ENCODE peak calls at places on chromosomes 11 and 22, in eight cellular contexts. B, Q, G, T, R, Y, E and L are unnamed samples. For H3K4me1, the result is how much of the 10 kb centered on the place peaks cover.

GRCh38 chr11:47514825-47515647 is 37.9 kb downstream of the CELF1 start:
- DNase-seq in B (no peak), Q (no peak), G (peak), T (no peak), R (no peak), Y (peak), E (no peak), L (no peak)

GRCh38 chr11:20112291-20113146 is 47.8 kb downstream of the DBX1 start:
- DNase-seq in B (peak), Q (peak), G (peak), T (peak), R (peak), Y (peak), E (peak), L (no peak)

GRCh38 chr11:118610220-118610772 is 2.9 kb downstream of the PHLDB1 start:
- DNase-seq in B (no peak), Q (no peak), G (no peak), T (no peak), R (peak), Y (peak), E (peak), L (peak)

GRCh38 chr11:9821008-9821752 is 157.3 kb downstream of the SWAP70 start:
- DNase-seq in B (no peak), Q (no peak), G (no peak), T (no peak), R (no peak), Y (no peak), E (no peak), L (no peak)

GRCh38 chr11:130839950-130840666 is 76.2 kb downstream of the SNX19 start:
- DNase-seq in B (no peak), Q (no peak), G (no peak), T (no peak), R (no peak), Y (no peak), E (no peak), L (no peak)

GRCh38 chr11:11250470-11250869 is 102.6 kb downstream of the CSNK2A3 start:
- DNase-seq in B (no peak), Q (no peak), G (no peak), T (no peak), R (no peak), Y (no peak), E (no peak), L (no peak)

GRCh38 chr11:72828692-72829101 is 14.5 kb downstream of the ATG16L2 start:
- DNase-seq in B (no peak), Q (no peak), G (no peak), T (no peak), R (no peak), Y (no peak), E (no peak), L (no peak)

GRCh38 chr11:35104655-35105054 is 34.3 kb upstream of the CD44 start:
- DNase-seq in B (no peak), Q (no peak), G (no peak), T (no peak), R (no peak), Y (no peak), E (no peak), L (no peak)

GRCh38 chr22:29073618-29074275 is 912 bp downstream of the KREMEN1 start:
- DNase-seq in B (no peak), Q (peak), G (no peak), T (peak), R (no peak), Y (no peak), E (peak), L (peak)

GRCh38 chr11:127059286-127060200 is 59.0 kb upstream of the KIRREL3 start:
- DNase-seq in B (no peak), Q (no peak), G (no peak), T (no peak), R (no peak), Y (no peak), E (no peak), L (no peak)

GRCh38 chr11:62556102-62556871 is 9.7 kb upstream of the AHNAK start:
- DNase-seq in B (peak), Q (peak), G (peak), T (peak), R (peak), Y (peak), E (peak), L (peak)

GRCh38 chr11:94866231-94866827 is 98.2 kb downstream of the AMOTL1 start:
- DNase-seq in B (no peak), Q (no peak), G (no peak), T (no peak), R (no peak), Y (no peak), E (no peak), L (no peak)

GRCh38 chr22:36323182-36323854 is 64.4 kb downstream of the MYH9 start:
- DNase-seq in B (no peak), Q (peak), G (no peak), T (peak), R (peak), Y (peak), E (peak), L (no peak)

GRCh38 chr22:36322602-36322915 is 65.2 kb downstream of the MYH9 start:
- DNase-seq in B (no peak), Q (no peak), G (no peak), T (no peak), R (no peak), Y (no peak), E (no peak), L (no peak)

GRCh38 chr22:36324414-36324813 is 63.4 kb downstream of the MYH9 start:
- DNase-seq in B (no peak), Q (no peak), G (no peak), T (no peak), R (no peak), Y (no peak), E (no peak), L (no peak)

GRCh38 chr22:36325163-36326031 is 62.4 kb downstream of the MYH9 start:
- DNase-seq in B (no peak), Q (peak), G (no peak), T (peak), R (peak), Y (peak), E (peak), L (no peak)

GRCh38 chr22:36323855-36324331 is 63.9 kb downstream of the MYH9 start:
- DNase-seq in B (no peak), Q (no peak), G (no peak), T (no peak), R (no peak), Y (no peak), E (no peak), L (no peak)
- TF ChIP-seq POLR2AphosphoS5 in B (no peak), Q (no peak), G (no peak), T (peak), R (no peak), Y (no peak), E (no peak), L (no peak)

DNA sequence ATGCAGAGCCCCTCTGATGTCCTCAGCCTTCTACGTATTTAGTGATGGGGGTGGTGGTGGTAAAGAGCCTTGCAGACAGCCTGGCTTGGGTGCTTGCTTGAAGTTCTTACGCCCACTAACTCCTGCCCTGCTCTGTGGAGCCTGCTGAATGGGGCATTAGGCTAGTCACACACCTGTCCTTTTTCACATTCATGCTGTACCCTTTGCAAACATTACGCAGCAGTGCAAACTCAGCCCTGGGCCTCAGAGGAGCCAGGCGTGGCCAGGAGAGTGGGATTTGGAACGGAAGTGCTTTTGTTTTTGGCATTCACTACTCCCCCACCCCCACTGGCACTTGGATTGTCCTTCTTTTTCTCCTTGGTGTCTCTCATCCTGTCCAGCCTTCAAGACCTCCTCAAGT is 26.5 kb downstream of the ZBTB16 start:
- DNase-seq in B (no peak), Q (no peak), G (no peak), T (peak), R (peak), Y (no peak), E (peak), L (no peak)
- TF ChIP-seq POLR2A in B (no peak), Q (no peak), G (no peak), T (no peak), R (no peak), Y (no peak), E (no peak), L (no peak)

DNA sequence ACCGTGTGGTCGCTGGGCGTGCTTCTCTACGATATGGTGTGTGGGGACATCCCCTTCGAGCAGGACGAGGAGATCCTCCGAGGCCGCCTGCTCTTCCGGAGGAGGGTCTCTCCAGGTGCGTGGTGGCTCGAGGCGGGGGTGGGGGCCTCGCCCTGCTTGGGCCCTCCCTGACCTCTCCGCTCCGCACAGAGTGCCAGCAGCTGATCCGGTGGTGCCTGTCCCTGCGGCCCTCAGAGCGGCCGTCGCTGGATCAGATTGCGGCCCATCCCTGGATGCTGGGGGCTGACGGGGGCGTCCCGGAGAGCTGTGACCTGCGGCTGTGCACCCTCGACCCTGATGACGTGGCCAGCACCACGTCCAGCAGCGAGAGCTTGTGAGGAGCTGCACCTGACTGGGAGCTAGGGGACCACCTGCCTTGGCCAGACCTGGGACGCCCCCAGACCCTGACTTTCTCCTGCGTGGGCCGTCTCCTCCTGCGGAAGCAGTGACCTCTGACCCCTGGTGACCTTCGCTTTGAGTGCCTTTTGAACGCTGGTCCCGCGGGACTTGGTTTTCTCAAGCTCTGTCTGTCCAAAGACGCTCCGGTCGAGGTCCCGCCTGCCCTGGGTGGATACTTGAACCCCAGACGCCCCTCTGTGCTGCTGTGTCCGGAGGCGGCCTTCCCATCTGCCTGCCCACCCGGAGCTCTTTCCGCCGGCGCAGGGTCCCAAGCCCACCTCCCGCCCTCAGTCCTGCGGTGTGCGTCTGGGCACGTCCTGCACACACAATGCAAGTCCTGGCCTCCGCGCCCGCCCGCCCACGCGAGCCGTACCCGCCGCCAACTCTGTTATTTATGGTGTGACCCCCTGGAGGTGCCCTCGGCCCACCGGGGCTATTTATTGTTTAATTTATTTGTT is 2.4 kb downstream of the PIM3 start:
- DNase-seq in B (no peak), Q (peak), G (no peak), T (peak), R (peak), Y (no peak), E (peak), L (peak)
- H3K4me1 ChIP-seq in B (half or more), Q (under half), G (half or more), T (half or more), R (under half), Y (under half), E (half or more), L (half or more)

GRCh38 chr22:41411021-41411851 is 29.5 kb downstream of the TEF start:
- DNase-seq in B (no peak), Q (peak), G (no peak), T (no peak), R (peak), Y (no peak), E (no peak), L (no peak)
- TF ChIP-seq POLR2AphosphoS5 in B (peak), Q (peak), G (no peak), T (peak), R (peak), Y (no peak), E (peak), L (no peak)